ENCODE peak calls at places on chromosomes 1 and 21, in five cellular contexts. One of them, this sample, is unnamed.

GRCh38 chr1:73044241-73044640 is 761.9 kb upstream of the NEGR1 start:
- DNase-seq in thyroid gland: no peak
- DNase-seq in OCI-LY7: no peak
- DNase-seq in substantia nigra: no peak
- DNase-seq in stomach: no peak
- DNase-seq in this sample: no peak

GRCh38 chr1:47593001-47593568 is 155.2 kb downstream of the FOXD2 start:
- DNase-seq in thyroid gland: no peak
- DNase-seq in OCI-LY7: no peak
- DNase-seq in substantia nigra: no peak
- DNase-seq in stomach: no peak
- DNase-seq in this sample: no peak

GRCh38 chr1:212415107-212415841 is 588 bp upstream of the PACC1 start:
- DNase-seq in thyroid gland: no peak
- DNase-seq in OCI-LY7: peak
- DNase-seq in substantia nigra: peak
- DNase-seq in stomach: no peak
- DNase-seq in this sample: peak

GRCh38 chr1:248850536-248851251 is 8.2 kb downstream of the ZNF692 start:
- DNase-seq in thyroid gland: no peak
- DNase-seq in OCI-LY7: no peak
- DNase-seq in substantia nigra: no peak
- DNase-seq in stomach: no peak
- DNase-seq in this sample: no peak

GRCh38 chr1:46193984-46194570 is 4.2 kb downstream of the POMGNT1 start:
- DNase-seq in thyroid gland: no peak
- DNase-seq in OCI-LY7: no peak
- DNase-seq in substantia nigra: no peak
- DNase-seq in stomach: no peak
- DNase-seq in this sample: no peak

GRCh38 chr1:3711780-3712451 is 40.3 kb upstream of the CCDC27 start:
- DNase-seq in thyroid gland: no peak
- DNase-seq in OCI-LY7: no peak
- DNase-seq in substantia nigra: peak
- DNase-seq in stomach: no peak
- DNase-seq in this sample: no peak

GRCh38 chr1:2115922-2116341 is 65.7 kb downstream of the PRKCZ start:
- DNase-seq in thyroid gland: no peak
- DNase-seq in OCI-LY7: no peak
- DNase-seq in substantia nigra: no peak
- DNase-seq in stomach: no peak
- DNase-seq in this sample: no peak

GRCh38 chr1:94795321-94795899 is 24.7 kb upstream of the SLC44A3 start:
- DNase-seq in thyroid gland: no peak
- DNase-seq in OCI-LY7: peak
- DNase-seq in substantia nigra: no peak
- DNase-seq in stomach: no peak
- DNase-seq in this sample: no peak

GRCh38 chr1:21641967-21642366 is 27.2 kb downstream of the RAP1GAP start:
- DNase-seq in thyroid gland: peak
- DNase-seq in OCI-LY7: no peak
- DNase-seq in substantia nigra: no peak
- DNase-seq in stomach: peak
- DNase-seq in this sample: no peak

GRCh38 chr1:81834921-81835698 is 34.4 kb downstream of the ADGRL2 start:
- DNase-seq in thyroid gland: peak
- DNase-seq in OCI-LY7: no peak
- DNase-seq in substantia nigra: no peak
- DNase-seq in stomach: no peak
- DNase-seq in this sample: no peak

GRCh38 chr1:43171312-43171875 is 696 bp downstream of the EBNA1BP2 start:
- DNase-seq in thyroid gland: no peak
- DNase-seq in OCI-LY7: peak
- DNase-seq in substantia nigra: no peak
- DNase-seq in stomach: no peak
- DNase-seq in this sample: no peak

GRCh38 chr1:241356519-241357365 is at the start of gene RGS7:
- DNase-seq in thyroid gland: peak
- DNase-seq in OCI-LY7: no peak
- DNase-seq in substantia nigra: peak
- DNase-seq in stomach: peak
- DNase-seq in this sample: peak

GRCh38 chr1:241336335-241336734 is 20.7 kb downstream of the RGS7 start:
- DNase-seq in thyroid gland: no peak
- DNase-seq in OCI-LY7: no peak
- DNase-seq in substantia nigra: no peak
- DNase-seq in stomach: no peak
- DNase-seq in this sample: no peak

GRCh38 chr1:6384962-6385672 is 8.4 kb downstream of the ACOT7 start:
- DNase-seq in thyroid gland: peak
- DNase-seq in OCI-LY7: no peak
- DNase-seq in substantia nigra: peak
- DNase-seq in stomach: no peak
- DNase-seq in this sample: peak

GRCh38 chr1:151060241-151061011 is at the start of gene MLLT11:
- DNase-seq in thyroid gland: peak
- DNase-seq in OCI-LY7: peak
- DNase-seq in substantia nigra: peak
- DNase-seq in stomach: no peak
- DNase-seq in this sample: peak

GRCh38 chr21:31133243-31133830 is 95.1 kb upstream of the KRTAP19-8 start:
- DNase-seq in thyroid gland: no peak
- DNase-seq in OCI-LY7: no peak
- DNase-seq in substantia nigra: no peak
- DNase-seq in stomach: no peak
- DNase-seq in this sample: no peak

GRCh38 chr1:89620664-89621063 is 12.3 kb upstream of the LRRC8C start:
- DNase-seq in thyroid gland: no peak
- DNase-seq in OCI-LY7: no peak
- DNase-seq in substantia nigra: no peak
- DNase-seq in stomach: no peak
- DNase-seq in this sample: no peak

GRCh38 chr1:175804556-175804955 is 61.2 kb upstream of the TNR start:
- DNase-seq in thyroid gland: no peak
- DNase-seq in OCI-LY7: no peak
- DNase-seq in substantia nigra: no peak
- DNase-seq in stomach: no peak
- DNase-seq in this sample: no peak

GRCh38 chr1:34846265-34846664 is 13.3 kb downstream of the SMIM12 start:
- DNase-seq in thyroid gland: no peak
- DNase-seq in OCI-LY7: no peak
- DNase-seq in substantia nigra: no peak
- DNase-seq in stomach: no peak
- DNase-seq in this sample: no peak

GRCh38 chr1:238469146-238469601 is 578.5 kb upstream of the ZP4 start:
- DNase-seq in thyroid gland: no peak
- DNase-seq in OCI-LY7: no peak
- DNase-seq in substantia nigra: no peak
- DNase-seq in stomach: no peak
- DNase-seq in this sample: no peak

GRCh38 chr1:22920026-22920733 is 52.5 kb downstream of the LACTBL1 start:
- DNase-seq in thyroid gland: no peak
- DNase-seq in OCI-LY7: no peak
- DNase-seq in substantia nigra: no peak
- DNase-seq in stomach: no peak
- DNase-seq in this sample: no peak
- H3K27ac ChIP-seq in thyroid gland: no peak
- H3K27ac ChIP-seq in OCI-LY7: no peak
- H3K27ac ChIP-seq in substantia nigra: no peak
- H3K27ac ChIP-seq in stomach: no peak
- H3K27ac ChIP-seq in this sample: no peak

GRCh38 chr1:145886811-145887210 is 1.1 kb upstream of the ANKRD35 start:
- DNase-seq in thyroid gland: no peak
- DNase-seq in OCI-LY7: no peak
- DNase-seq in substantia nigra: no peak
- DNase-seq in stomach: no peak
- DNase-seq in this sample: no peak
- H3K27ac ChIP-seq in thyroid gland: no peak
- H3K27ac ChIP-seq in OCI-LY7: no peak
- H3K27ac ChIP-seq in substantia nigra: no peak
- H3K27ac ChIP-seq in stomach: peak
- H3K27ac ChIP-seq in this sample: no peak

GRCh38 chr1:216181590-216181989 is 241.7 kb downstream of the USH2A start:
- DNase-seq in thyroid gland: no peak
- DNase-seq in OCI-LY7: no peak
- DNase-seq in substantia nigra: no peak
- DNase-seq in stomach: no peak
- DNase-seq in this sample: no peak

GRCh38 chr1:216173315-216173714 is 249.9 kb downstream of the USH2A start:
- DNase-seq in thyroid gland: no peak
- DNase-seq in OCI-LY7: no peak
- DNase-seq in substantia nigra: no peak
- DNase-seq in stomach: no peak
- DNase-seq in this sample: no peak

GRCh38 chr1:216178266-216178665 is 245.0 kb downstream of the USH2A start:
- DNase-seq in thyroid gland: no peak
- DNase-seq in OCI-LY7: no peak
- DNase-seq in substantia nigra: no peak
- DNase-seq in stomach: no peak
- DNase-seq in this sample: no peak

GRCh38 chr1:216175714-216176113 is 247.5 kb downstream of the USH2A start:
- DNase-seq in thyroid gland: no peak
- DNase-seq in OCI-LY7: no peak
- DNase-seq in substantia nigra: no peak
- DNase-seq in stomach: no peak
- DNase-seq in this sample: no peak
- H3K27ac ChIP-seq in thyroid gland: no peak
- H3K27ac ChIP-seq in OCI-LY7: no peak
- H3K27ac ChIP-seq in substantia nigra: no peak
- H3K27ac ChIP-seq in stomach: no peak
- H3K27ac ChIP-seq in this sample: no peak

GRCh38 chr1:116166655-116167054 is 55.5 kb downstream of the MAB21L3 start:
- DNase-seq in thyroid gland: no peak
- DNase-seq in OCI-LY7: no peak
- DNase-seq in substantia nigra: no peak
- DNase-seq in stomach: no peak
- DNase-seq in this sample: no peak
- H3K27ac ChIP-seq in thyroid gland: no peak
- H3K27ac ChIP-seq in OCI-LY7: no peak
- H3K27ac ChIP-seq in substantia nigra: no peak
- H3K27ac ChIP-seq in stomach: no peak
- H3K27ac ChIP-seq in this sample: no peak

GRCh38 chr1:209896346-209896745 is 41.7 kb upstream of the SYT14 start:
- DNase-seq in thyroid gland: no peak
- DNase-seq in OCI-LY7: no peak
- DNase-seq in substantia nigra: no peak
- DNase-seq in stomach: no peak
- DNase-seq in this sample: no peak
- H3K27ac ChIP-seq in thyroid gland: peak
- H3K27ac ChIP-seq in OCI-LY7: no peak
- H3K27ac ChIP-seq in substantia nigra: no peak
- H3K27ac ChIP-seq in stomach: no peak
- H3K27ac ChIP-seq in this sample: no peak